ENCODE peak calls at places on chromosomes 4 and X, in six cellular contexts. Y, M, N, P, T and U are unnamed samples.

GRCh38 chr4:148514581-148514980 is 72.4 kb upstream of the NR3C2 start:
- DNase-seq in T (no peak), N (peak), Y (no peak), P (no peak), M (no peak), U (no peak)

GRCh38 chr4:184396570-184397515 is 77.5 kb downstream of the IRF2 start:
- DNase-seq in T (no peak), M (no peak), Y (no peak), P (no peak), N (no peak), U (no peak)

GRCh38 chrX:63417649-63418048 is 66.5 kb upstream of the SPIN4 start:
- DNase-seq in M (no peak), T (no peak), P (no peak), Y (no peak), N (no peak), U (no peak)

GRCh38 chr4:971670-972500 is 1.5 kb downstream of the DGKQ start:
- DNase-seq in M (no peak), T (no peak), N (no peak), P (no peak), Y (no peak), U (no peak)

GRCh38 chrX:6941041-6941440 is 206.5 kb upstream of the STS start:
- DNase-seq in N (peak), P (no peak), T (peak), M (no peak), Y (no peak), U (peak)

GRCh38 chrX:154051210-154051810 is 31.6 kb upstream of the IRAK1 start:
- DNase-seq in T (peak), P (peak), N (peak), Y (peak), M (peak), U (peak)

GRCh38 chrX:12304261-12304660 is 166.0 kb downstream of the FRMPD4 start:
- DNase-seq in P (no peak), Y (no peak), T (no peak), N (peak), M (no peak), U (peak)

GRCh38 chr4:53962516-53963225 is 101.7 kb downstream of the CHIC2 start:
- DNase-seq in Y (peak), N (peak), T (peak), M (no peak), P (no peak), U (peak)

GRCh38 chr4:55440786-55441185 is 45.0 kb downstream of the TMEM165 start:
- DNase-seq in T (no peak), P (no peak), Y (no peak), N (no peak), M (no peak), U (no peak)

GRCh38 chr4:90328558-90328957 is 201.4 kb downstream of the CCSER1 start:
- DNase-seq in T (peak), N (peak), P (no peak), Y (no peak), M (peak), U (peak)

GRCh38 chr4:24809376-24809775 is 14.0 kb downstream of the SOD3 start:
- DNase-seq in N (no peak), M (no peak), T (no peak), Y (no peak), P (no peak), U (no peak)

GRCh38 chr4:114688063-114688462 is 89.5 kb downstream of the UGT8 start:
- DNase-seq in N (no peak), M (no peak), T (no peak), P (no peak), Y (no peak), U (no peak)

GRCh38 chr4:213971-214370 is 89.7 kb downstream of the ZNF718 start:
- DNase-seq in T (no peak), P (no peak), Y (no peak), N (no peak), M (no peak), U (no peak)

GRCh38 chr4:111811661-111812060 is 333.6 kb upstream of the FAM241A start:
- DNase-seq in Y (no peak), P (no peak), T (no peak), N (no peak), M (no peak), U (no peak)

GRCh38 chr4:154807042-154807630 is 26.1 kb downstream of the RBM46 start:
- DNase-seq in Y (no peak), T (peak), N (peak), M (no peak), P (no peak), U (peak)

GRCh38 chr4:121758896-121759568 is 5.9 kb downstream of the SMIM43 start:
- DNase-seq in N (peak), Y (no peak), T (no peak), M (no peak), P (no peak), U (peak)

GRCh38 chrX:74535633-74536141 is 78.7 kb downstream of the RLIM start:
- DNase-seq in M (peak), P (no peak), T (peak), N (peak), Y (peak), U (peak)

GRCh38 chr4:2804973-2805501 is 12.2 kb downstream of the SH3BP2 start:
- DNase-seq in Y (no peak), T (no peak), P (no peak), N (no peak), M (no peak), U (no peak)

GRCh38 chr4:119735136-119735770 is 106.6 kb upstream of the PDE5A start:
- DNase-seq in T (peak), Y (no peak), M (no peak), N (peak), P (no peak), U (peak)

GRCh38 chr4:6367313-6367945 is 97.8 kb downstream of the WFS1 start:
- DNase-seq in P (no peak), M (no peak), N (no peak), T (no peak), Y (no peak), U (no peak)

GRCh38 chr4:83889802-83890201 is 353.9 kb downstream of the GPAT3 start:
- DNase-seq in N (peak), Y (no peak), P (no peak), M (no peak), T (peak), U (peak)

GRCh38 chrX:137431693-137432488 is 134.0 kb upstream of the ZIC3 start:
- DNase-seq in M (no peak), N (no peak), T (no peak), P (no peak), Y (peak), U (no peak)

GRCh38 chr4:84639143-84639542 is 56.2 kb downstream of the CDS1 start:
- DNase-seq in M (no peak), P (no peak), N (no peak), Y (no peak), T (no peak), U (no peak)

GRCh38 chrX:68650491-68650890 is 3.0 kb downstream of the STARD8 start:
- DNase-seq in P (no peak), M (no peak), N (peak), T (peak), Y (no peak), U (no peak)

GRCh38 chrX:68652327-68652930 is 5.0 kb downstream of the STARD8 start:
- DNase-seq in P (no peak), T (peak), Y (no peak), M (no peak), N (peak), U (no peak)

GRCh38 chrX:68648960-68649359 is 1.5 kb downstream of the STARD8 start:
- DNase-seq in M (no peak), Y (no peak), N (no peak), P (no peak), T (no peak), U (peak)

GRCh38 chrX:68646421-68646820 is 1.0 kb upstream of the STARD8 start:
- DNase-seq in P (no peak), M (no peak), N (no peak), Y (no peak), T (no peak), U (no peak)

GRCh38 chrX:68647156-68647957 is at the start of gene STARD8:
- DNase-seq in T (peak), N (peak), M (peak), Y (peak), P (no peak), U (peak)
- TF ChIP-seq CTCF in T (peak), N (peak), M (no peak), Y (no peak), P (no peak), U (peak)

DNA sequence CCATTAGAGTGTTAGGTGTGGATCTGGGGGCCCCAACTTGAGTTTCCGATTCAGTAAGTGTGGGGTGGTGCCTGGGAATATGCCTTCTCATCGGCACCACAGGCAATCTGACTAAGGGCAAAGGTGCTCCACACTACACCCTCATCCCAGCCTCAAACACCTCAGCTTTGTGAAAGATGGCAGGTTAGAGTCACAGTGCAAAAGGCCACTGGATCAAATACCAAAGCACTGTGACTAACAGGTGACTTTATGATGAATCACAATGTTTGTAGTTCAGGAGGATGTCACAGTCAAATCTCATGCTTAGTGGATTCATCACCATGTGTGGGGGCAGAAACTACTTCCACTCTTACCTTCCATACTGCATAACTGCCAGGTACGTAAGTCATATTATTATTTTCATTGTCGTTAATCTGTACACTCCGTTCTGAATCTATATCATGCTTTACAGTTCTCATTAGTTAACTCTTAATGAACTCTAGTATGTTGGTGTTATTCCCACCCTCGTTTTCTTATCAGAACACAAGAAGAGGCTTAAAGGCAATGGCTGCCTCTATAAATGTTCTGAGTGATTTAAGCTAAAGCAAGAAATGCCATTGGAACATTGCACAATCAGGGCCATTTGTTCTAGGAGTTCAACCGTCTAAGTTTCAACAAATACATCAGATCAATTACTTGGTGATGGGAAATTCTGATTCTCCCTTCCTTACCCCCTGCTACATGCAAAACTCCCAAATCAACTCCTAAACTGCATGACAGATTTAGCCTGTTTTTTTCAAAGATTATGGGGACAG is 50.2 kb downstream of the PRKG2 start:
- DNase-seq in N (peak), Y (no peak), M (no peak), P (no peak), T (peak), U (peak)
- TF ChIP-seq CTCF in N (no peak), Y (no peak), M (no peak), P (no peak), T (no peak), U (no peak)

DNA sequence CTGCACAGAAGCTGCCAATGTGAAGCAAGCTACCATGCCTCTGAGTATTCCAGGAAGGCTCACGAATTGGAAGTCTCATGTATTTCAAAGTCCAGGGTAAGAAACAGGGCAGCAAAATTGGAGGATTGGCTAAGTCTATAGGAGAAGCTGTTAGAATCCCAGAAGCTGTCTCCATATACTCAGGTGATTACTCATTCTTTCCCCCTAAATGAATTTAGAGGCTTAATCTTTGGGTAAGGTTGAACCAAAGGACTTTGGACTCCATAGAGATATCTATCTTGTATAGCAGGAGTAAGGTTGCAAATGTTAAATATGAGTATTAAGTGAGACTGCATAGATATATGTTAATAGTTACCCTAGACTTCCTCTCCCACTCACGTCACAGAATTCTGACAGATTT is 36.3 kb downstream of the STBD1 start:
- DNase-seq in Y (no peak), P (no peak), M (no peak), T (no peak), N (no peak), U (no peak)
- TF ChIP-seq CTCF in Y (no peak), P (no peak), M (no peak), T (no peak), N (no peak), U (no peak)

GRCh38 chr4:177010421-177010820 is 217.7 kb upstream of the VEGFC start:
- DNase-seq in Y (no peak), P (no peak), N (peak), T (no peak), M (no peak), U (peak)
- TF ChIP-seq CTCF in Y (no peak), P (no peak), N (no peak), T (no peak), M (no peak), U (no peak)